ENCODE peak calls at places on chromosomes 12 and 14, in five cellular contexts. One of them, this sample, is unnamed.

GRCh38 chr12:6124411-6125151 is at the start of gene VWF:
- DNase-seq in A549: no peak
- DNase-seq in IMR-90: no peak
- DNase-seq in uterus: peak; percentile 67
- DNase-seq in heart left ventricle: peak; percentile 66
- DNase-seq in this sample: peak; percentile 75

GRCh38 chr12:5273709-5274108 is 158.2 kb upstream of the NTF3 start:
- DNase-seq in A549: no peak
- DNase-seq in IMR-90: no peak
- DNase-seq in uterus: no peak
- DNase-seq in heart left ventricle: no peak
- DNase-seq in this sample: no peak

GRCh38 chr12:91289072-91289471 is 106.5 kb upstream of the DCN start:
- DNase-seq in A549: no peak
- DNase-seq in IMR-90: no peak
- DNase-seq in uterus: no peak
- DNase-seq in heart left ventricle: no peak
- DNase-seq in this sample: no peak

GRCh38 chr12:10943167-10943566 is 4.1 kb upstream of the TAS2R14 start:
- DNase-seq in A549: no peak
- DNase-seq in IMR-90: no peak
- DNase-seq in uterus: no peak
- DNase-seq in heart left ventricle: no peak
- DNase-seq in this sample: no peak

GRCh38 chr12:41795910-41796309 is 348.8 kb downstream of the GXYLT1 start:
- DNase-seq in A549: peak; percentile 16
- DNase-seq in IMR-90: no peak
- DNase-seq in uterus: no peak
- DNase-seq in heart left ventricle: no peak
- DNase-seq in this sample: no peak

GRCh38 chr12:39329015-39329414 is 113.9 kb downstream of the KIF21A start:
- DNase-seq in A549: no peak
- DNase-seq in IMR-90: no peak
- DNase-seq in uterus: no peak
- DNase-seq in heart left ventricle: no peak
- DNase-seq in this sample: no peak

GRCh38 chr12:57238854-57239554 is 9.5 kb downstream of the SHMT2 start:
- DNase-seq in A549: peak; percentile 92
- DNase-seq in IMR-90: peak; percentile 82
- DNase-seq in uterus: peak; percentile 81
- DNase-seq in heart left ventricle: peak; percentile 90
- DNase-seq in this sample: peak; percentile 97

GRCh38 chr14:31057701-31058364 is 31.7 kb upstream of the STRN3 start:
- DNase-seq in A549: no peak
- DNase-seq in IMR-90: no peak
- DNase-seq in uterus: no peak
- DNase-seq in heart left ventricle: no peak
- DNase-seq in this sample: no peak

GRCh38 chr12:45773734-45774133 is 44.2 kb downstream of the ARID2 start:
- DNase-seq in A549: no peak
- DNase-seq in IMR-90: no peak
- DNase-seq in uterus: no peak
- DNase-seq in heart left ventricle: no peak
- DNase-seq in this sample: no peak

GRCh38 chr12:93007539-93007938 is 78.4 kb upstream of the EEA1 start:
- DNase-seq in A549: no peak
- DNase-seq in IMR-90: no peak
- DNase-seq in uterus: no peak
- DNase-seq in heart left ventricle: no peak
- DNase-seq in this sample: no peak

GRCh38 chr14:95077380-95077779 is 79.9 kb downstream of the DICER1 start:
- DNase-seq in A549: no peak
- DNase-seq in IMR-90: no peak
- DNase-seq in uterus: no peak
- DNase-seq in heart left ventricle: no peak
- DNase-seq in this sample: no peak

GRCh38 chr14:64654072-64654899 is 49.9 kb upstream of the PLEKHG3 start:
- DNase-seq in A549: peak; percentile 78
- DNase-seq in IMR-90: peak; percentile 96
- DNase-seq in uterus: no peak
- DNase-seq in heart left ventricle: no peak
- DNase-seq in this sample: no peak

GRCh38 chr12:108720757-108721514 is 10.4 kb downstream of the CORO1C start:
- DNase-seq in A549: no peak
- DNase-seq in IMR-90: no peak
- DNase-seq in uterus: no peak
- DNase-seq in heart left ventricle: no peak
- DNase-seq in this sample: no peak

GRCh38 chr12:68358532-68359485 is 26.6 kb upstream of the MDM1 start:
- DNase-seq in A549: peak; percentile 88
- DNase-seq in IMR-90: peak; percentile 82
- DNase-seq in uterus: peak; percentile 74
- DNase-seq in heart left ventricle: peak; percentile 58
- DNase-seq in this sample: peak; percentile 67

GRCh38 chr14:68363841-68364711 is 428.8 kb downstream of the ZFP36L1 start:
- DNase-seq in A549: peak; percentile 34
- DNase-seq in IMR-90: peak; percentile 62
- DNase-seq in uterus: no peak
- DNase-seq in heart left ventricle: peak; percentile 59
- DNase-seq in this sample: no peak
- H3K4me3 ChIP-seq in A549: no peak overlapping the region
- H3K4me3 ChIP-seq in IMR-90: no peak overlapping the region
- H3K4me3 ChIP-seq in uterus: no peak overlapping the region
- H3K4me3 ChIP-seq in heart left ventricle: no peak overlapping the region
- H3K4me3 ChIP-seq in this sample: no peak overlapping the region

GRCh38 chr12:56193025-56193578 is 3.8 kb upstream of the SMARCC2 start:
- DNase-seq in A549: peak; percentile 91
- DNase-seq in IMR-90: peak; percentile 87
- DNase-seq in uterus: peak; percentile 85
- DNase-seq in heart left ventricle: peak; percentile 76
- DNase-seq in this sample: peak; percentile 81
- TF ChIP-seq POLR2A in A549: no peak
- TF ChIP-seq POLR2A in IMR-90: no peak
- TF ChIP-seq POLR2A in uterus: no peak
- TF ChIP-seq POLR2A in heart left ventricle: no peak
- TF ChIP-seq POLR2A in this sample: no peak

GRCh38 chr14:102498005-102498677 is 11.4 kb downstream of the ANKRD9 start:
- DNase-seq in A549: peak; percentile 32
- DNase-seq in IMR-90: no peak
- DNase-seq in uterus: no peak
- DNase-seq in heart left ventricle: no peak
- DNase-seq in this sample: no peak
- TF ChIP-seq CTCF in A549: peak; percentile 21
- TF ChIP-seq CTCF in IMR-90: no peak
- TF ChIP-seq CTCF in uterus: no peak
- TF ChIP-seq CTCF in heart left ventricle: no peak
- TF ChIP-seq CTCF in this sample: no peak

DNA sequence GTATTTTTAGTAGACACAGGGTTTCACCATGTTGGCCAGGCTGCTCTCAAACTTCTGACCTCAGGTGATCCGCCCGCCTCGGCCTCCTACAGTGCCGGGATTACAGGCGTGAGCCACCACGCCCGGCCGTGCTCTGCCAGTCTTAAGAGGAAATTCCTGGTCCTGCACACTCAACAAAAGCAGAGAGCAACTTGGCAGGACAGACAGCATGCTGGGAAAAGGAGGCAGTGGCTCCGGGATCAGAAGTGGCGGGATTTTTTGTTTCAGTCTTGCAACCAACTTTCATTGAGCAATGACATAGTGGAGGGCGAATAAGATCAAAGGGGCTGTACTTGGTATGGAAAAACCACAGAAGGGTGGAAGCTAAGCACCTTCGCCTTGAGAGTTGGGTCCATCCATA is 2.1 kb downstream of the CKAP4 start:
- DNase-seq in A549: peak; percentile 81
- DNase-seq in IMR-90: peak; percentile 54
- DNase-seq in uterus: peak; percentile 49
- DNase-seq in heart left ventricle: peak; percentile 28
- DNase-seq in this sample: peak; percentile 90
- H3K4me3 ChIP-seq in A549: peak overlapping the region; percentile 98
- H3K4me3 ChIP-seq in IMR-90: peak overlapping the region; percentile 78
- H3K4me3 ChIP-seq in uterus: no peak overlapping the region
- H3K4me3 ChIP-seq in heart left ventricle: no peak overlapping the region
- H3K4me3 ChIP-seq in this sample: no peak overlapping the region

GRCh38 chr12:48122065-48122834 is 3.1 kb downstream of the PFKM start:
- DNase-seq in A549: no peak
- DNase-seq in IMR-90: no peak
- DNase-seq in uterus: no peak
- DNase-seq in heart left ventricle: no peak
- DNase-seq in this sample: no peak

GRCh38 chr12:48118491-48118890 is 673 bp upstream of the PFKM start:
- DNase-seq in A549: no peak
- DNase-seq in IMR-90: no peak
- DNase-seq in uterus: no peak
- DNase-seq in heart left ventricle: no peak
- DNase-seq in this sample: no peak

GRCh38 chr12:48119834-48120195 is 651 bp downstream of the PFKM start:
- DNase-seq in A549: no peak
- DNase-seq in IMR-90: peak; percentile 41
- DNase-seq in uterus: no peak
- DNase-seq in heart left ventricle: no peak
- DNase-seq in this sample: no peak

GRCh38 chr12:48121522-48121921 is 2.4 kb downstream of the PFKM start:
- DNase-seq in A549: no peak
- DNase-seq in IMR-90: no peak
- DNase-seq in uterus: no peak
- DNase-seq in heart left ventricle: no peak
- DNase-seq in this sample: no peak

GRCh38 chr12:48119078-48119833 is at the start of gene PFKM:
- DNase-seq in A549: peak; percentile 92
- DNase-seq in IMR-90: peak; percentile 91
- DNase-seq in uterus: peak; percentile 93
- DNase-seq in heart left ventricle: peak; percentile 87
- DNase-seq in this sample: peak; percentile 78
- TF ChIP-seq POLR2A in A549: peak; percentile 47
- TF ChIP-seq POLR2A in IMR-90: no peak
- TF ChIP-seq POLR2A in uterus: peak; percentile 20
- TF ChIP-seq POLR2A in heart left ventricle: peak; percentile 56
- TF ChIP-seq POLR2A in this sample: no peak

DNA sequence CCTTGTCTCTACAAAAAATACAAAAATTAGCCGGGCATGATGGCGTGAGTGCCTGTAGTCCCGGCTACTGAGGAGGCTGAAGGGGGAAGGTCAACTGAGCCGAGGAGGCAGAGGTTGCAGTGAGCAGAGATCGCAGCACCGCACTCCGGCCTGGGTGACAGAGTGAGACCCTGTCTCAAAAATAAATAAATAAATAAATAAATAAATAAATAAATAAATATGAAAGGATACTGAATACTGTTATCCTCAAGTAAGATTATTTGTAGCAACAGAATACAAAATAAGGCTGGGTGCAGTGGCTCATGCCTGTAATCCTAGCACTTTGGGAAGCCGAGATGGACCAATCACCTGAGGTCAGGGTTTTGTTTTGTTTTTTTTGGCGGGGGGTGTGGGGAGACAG is 1.9 kb downstream of the RNF41 start:
- DNase-seq in A549: no peak
- DNase-seq in IMR-90: no peak
- DNase-seq in uterus: no peak
- DNase-seq in heart left ventricle: no peak
- DNase-seq in this sample: no peak
- TF ChIP-seq CTCF in A549: no peak
- TF ChIP-seq CTCF in IMR-90: no peak
- TF ChIP-seq CTCF in uterus: no peak
- TF ChIP-seq CTCF in heart left ventricle: no peak
- TF ChIP-seq CTCF in this sample: no peak

DNA sequence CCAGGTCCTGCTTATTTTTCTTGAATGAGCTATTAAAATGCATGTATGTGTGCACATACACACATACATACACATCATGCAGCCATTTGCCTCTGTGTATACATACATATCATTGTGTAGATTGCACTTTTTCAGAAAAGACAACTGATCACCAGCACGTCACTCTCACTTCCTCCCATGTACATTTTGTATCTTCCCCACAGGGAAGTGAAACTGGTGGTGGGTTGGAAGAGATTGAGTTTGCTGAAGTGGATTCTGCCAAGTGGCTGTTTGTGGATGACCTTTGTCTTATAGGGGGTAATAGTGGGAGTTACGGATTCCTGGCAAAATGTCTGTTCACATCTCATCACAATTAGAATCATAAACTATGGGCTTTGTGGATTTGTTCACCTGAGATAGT is 448.6 kb downstream of the RAD51B start:
- DNase-seq in A549: no peak
- DNase-seq in IMR-90: no peak
- DNase-seq in uterus: no peak
- DNase-seq in heart left ventricle: no peak
- DNase-seq in this sample: no peak
- H3K4me3 ChIP-seq in A549: no peak overlapping the region
- H3K4me3 ChIP-seq in IMR-90: no peak overlapping the region
- H3K4me3 ChIP-seq in uterus: no peak overlapping the region
- H3K4me3 ChIP-seq in heart left ventricle: no peak overlapping the region
- H3K4me3 ChIP-seq in this sample: no peak overlapping the region